ENCODE peak calls at places on chromosomes 1 and 21, in nine cellular contexts. N is stomach, M is upper lobe of left lung, C is AG09309, I is iris pigment epithelial cell, K is NCI-H774, A is T-helper 9 cell, P is brain pericyte, T is breast epithelium. E is an unnamed sample.

GRCh38 chr1:180160362-180160761 is 5.7 kb downstream of the QSOX1 start:
- DNase-seq in N (no peak), M (no peak), C (no peak), I (no peak), K (no peak), A (no peak), P (no peak), T (no peak), E (no peak)

GRCh38 chr21:42453301-42454220 is 42.5 kb downstream of the RSPH1 start:
- DNase-seq in N (no peak), M (no peak), C (no peak), I (no peak), K (no peak), A (no peak), P (no peak), T (no peak), E (no peak)

GRCh38 chr1:15345711-15346355 is 63.9 kb upstream of the EFHD2 start:
- DNase-seq in N (peak), M (peak), C (no peak), I (peak), K (no peak), A (peak), P (no peak), T (no peak), E (peak)

GRCh38 chr1:30816211-30817082 is 58.9 kb upstream of the LAPTM5 start:
- DNase-seq in N (no peak), M (no peak), C (peak), I (peak), K (no peak), A (no peak), P (no peak), T (peak), E (peak)

GRCh38 chr1:45322486-45323040 is 4.1 kb upstream of the HPDL start:
- DNase-seq in N (peak), M (no peak), C (no peak), I (no peak), K (no peak), A (no peak), P (no peak), T (no peak), E (no peak)

GRCh38 chr1:67005068-67005467 is 48.9 kb downstream of the SLC35D1 start:
- DNase-seq in N (no peak), M (no peak), C (no peak), I (no peak), K (peak), A (no peak), P (no peak), T (no peak), E (peak)

GRCh38 chr21:21690068-21690665 is 692.0 kb downstream of the NCAM2 start:
- DNase-seq in N (no peak), M (no peak), C (no peak), I (no peak), K (no peak), A (no peak), P (no peak), T (no peak), E (no peak)

GRCh38 chr1:60031116-60031515 is 42.5 kb downstream of the C1orf87 start:
- DNase-seq in N (no peak), M (no peak), C (no peak), I (no peak), K (no peak), A (no peak), P (no peak), T (no peak), E (no peak)

GRCh38 chr1:84422909-84423308 is 24.6 kb downstream of the DNASE2B start:
- DNase-seq in N (no peak), M (no peak), C (no peak), I (no peak), K (no peak), A (no peak), P (no peak), T (no peak), E (no peak)

GRCh38 chr1:228373681-228374571 is 32.7 kb downstream of the TRIM11 start:
- DNase-seq in N (no peak), M (no peak), C (no peak), I (no peak), K (no peak), A (no peak), P (no peak), T (no peak), E (peak)

GRCh38 chr1:29548091-29548490 is 311.8 kb downstream of the PTPRU start:
- DNase-seq in N (no peak), M (no peak), C (no peak), I (no peak), K (no peak), A (no peak), P (no peak), T (no peak), E (no peak)

GRCh38 chr1:27602510-27603319 is 1.2 kb downstream of the AHDC1 start:
- DNase-seq in N (peak), M (peak), C (no peak), I (peak), K (no peak), A (peak), P (no peak), T (peak), E (peak)

GRCh38 chr1:46396429-46397398 is 2.6 kb downstream of the FAAH start:
- DNase-seq in N (no peak), M (no peak), C (no peak), I (no peak), K (peak), A (no peak), P (no peak), T (no peak), E (no peak)

GRCh38 chr1:46613661-46614603 is 2.7 kb downstream of the MOB3C start:
- DNase-seq in N (peak), M (peak), C (no peak), I (peak), K (no peak), A (peak), P (no peak), T (peak), E (peak)

GRCh38 chr1:161047436-161048420 is 2.0 kb upstream of the USF1 start:
- DNase-seq in N (no peak), M (no peak), C (no peak), I (no peak), K (no peak), A (no peak), P (no peak), T (no peak), E (no peak)

GRCh38 chr1:9580942-9581341 is 7.8 kb upstream of the TMEM201 start:
- DNase-seq in N (no peak), M (no peak), C (no peak), I (no peak), K (no peak), A (no peak), P (no peak), T (no peak), E (no peak)

E was measured in left ventricle myocardium inferior.